ENCODE peak calls at places on chromosomes 7 and 10, in seven cellular contexts. A is NT2/D1, I is HCT116, O is SK-N-SH, Z is K562, S is HepG2, T is H1. F is an unnamed sample.

GRCh38 chr10:122273966-122274545 is 3.0 kb downstream of the BTBD16 start:
- DNase-seq in A (no peak), I (no peak), O (no peak), Z (no peak), S (no peak), T (no peak), F (no peak)

GRCh38 chr10:67837519-67838314 is at the start of gene DNAJC12:
- DNase-seq in A (no peak), I (peak; percentile 37), O (peak; percentile 75), Z (peak; percentile 79), S (peak; percentile 74), T (no peak), F (no peak)

GRCh38 chr7:152435384-152436278 is at the start of gene KMT2C:
- DNase-seq in A (no peak), I (no peak), O (peak; percentile 92), Z (peak; percentile 90), S (no peak), T (peak; percentile 65), F (no peak)

GRCh38 chr7:15764010-15764409 is 77.5 kb upstream of the MEOX2 start:
- DNase-seq in A (no peak), I (no peak), O (no peak), Z (no peak), S (no peak), T (no peak), F (no peak)

GRCh38 chr7:47725031-47725780 is 143.3 kb upstream of the TNS3 start:
- DNase-seq in A (no peak), I (no peak), O (no peak), Z (no peak), S (peak; percentile 47), T (no peak), F (no peak)

GRCh38 chr10:70780370-70780760 is 4.8 kb downstream of the TBATA start:
- DNase-seq in A (no peak), I (no peak), O (peak; percentile 8), Z (no peak), S (no peak), T (no peak), F (no peak)

GRCh38 chr7:27046854-27047549 is 48.8 kb downstream of the HOXA1 start:
- DNase-seq in A (no peak), I (peak; percentile 57), O (no peak), Z (no peak), S (no peak), T (no peak), F (no peak)

GRCh38 chr7:69934475-69934903 is 336.2 kb downstream of the AUTS2 start:
- DNase-seq in A (no peak), I (no peak), O (peak; percentile 64), Z (no peak), S (no peak), T (no peak), F (no peak)

GRCh38 chr10:89518876-89519842 is 16.2 kb downstream of the SLC16A12 start:
- DNase-seq in A (no peak), I (no peak), O (peak; percentile 73), Z (no peak), S (no peak), T (no peak), F (no peak)

GRCh38 chr10:11322698-11323097 is 288.8 kb downstream of the USP6NL start:
- DNase-seq in A (no peak), I (no peak), O (no peak), Z (no peak), S (no peak), T (peak; percentile 22), F (no peak)
- TF ChIP-seq YY1 in A (no peak), I (no peak), O (no peak), Z (no peak), S (no peak), T (no peak), F (no peak)

DNA sequence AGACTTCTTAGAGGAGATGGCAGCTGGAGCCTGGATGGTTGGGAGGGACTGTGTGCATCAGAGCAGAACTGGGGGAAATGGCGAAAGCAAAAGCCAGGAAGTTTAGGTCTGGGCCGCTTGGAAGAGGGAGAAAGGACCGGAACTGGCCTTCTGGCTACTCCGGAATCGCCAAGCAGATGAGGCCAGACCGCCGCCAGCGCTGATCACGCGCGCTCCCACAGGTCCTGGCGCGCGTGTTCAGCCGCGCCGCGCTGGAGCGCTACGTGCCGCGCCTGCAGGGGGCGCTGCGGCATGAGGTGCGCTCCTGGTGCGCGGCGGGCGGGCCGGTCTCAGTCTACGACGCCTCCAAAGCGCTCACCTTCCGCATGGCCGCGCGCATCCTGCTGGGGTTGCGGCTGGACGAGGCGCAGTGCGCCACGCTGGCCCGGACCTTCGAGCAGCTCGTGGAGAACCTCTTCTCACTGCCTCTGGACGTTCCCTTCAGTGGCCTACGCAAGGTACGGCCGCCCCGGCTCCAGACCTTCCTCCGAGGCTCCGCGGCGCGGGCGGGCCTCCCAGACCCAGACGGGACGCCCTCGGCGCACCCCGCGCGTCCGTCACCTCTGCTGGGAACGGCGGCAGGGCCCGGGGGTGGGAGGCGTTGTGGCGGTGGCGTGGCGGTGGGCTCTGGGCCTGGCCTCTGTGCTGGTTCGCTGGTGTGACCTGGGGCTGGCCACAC is 2.1 kb downstream of the CYP26C1 start:
- DNase-seq in A (no peak), I (no peak), O (peak; percentile 30), Z (no peak), S (no peak), T (peak; percentile 82), F (no peak)
- H3K4me3 ChIP-seq in A (peak overlapping the region; percentile 43), I (no peak overlapping the region), O (no peak overlapping the region), Z (no peak overlapping the region), S (no peak overlapping the region), T (peak overlapping the region; percentile 51), F (no peak overlapping the region)

GRCh38 chr7:22642454-22642853 is 84.5 kb upstream of the IL6 start:
- DNase-seq in A (no peak), I (no peak), O (no peak), Z (no peak), S (no peak), T (no peak), F (no peak)

GRCh38 chr7:22633954-22634474 is 93.0 kb upstream of the IL6 start:
- DNase-seq in A (no peak), I (no peak), O (no peak), Z (no peak), S (no peak), T (no peak), F (no peak)

GRCh38 chr7:22635349-22635748 is 91.7 kb upstream of the IL6 start:
- DNase-seq in A (no peak), I (no peak), O (no peak), Z (no peak), S (no peak), T (no peak), F (no peak)

GRCh38 chr7:22640269-22640668 is 86.7 kb upstream of the IL6 start:
- DNase-seq in A (no peak), I (no peak), O (no peak), Z (no peak), S (no peak), T (no peak), F (peak; percentile 60)

DNA sequence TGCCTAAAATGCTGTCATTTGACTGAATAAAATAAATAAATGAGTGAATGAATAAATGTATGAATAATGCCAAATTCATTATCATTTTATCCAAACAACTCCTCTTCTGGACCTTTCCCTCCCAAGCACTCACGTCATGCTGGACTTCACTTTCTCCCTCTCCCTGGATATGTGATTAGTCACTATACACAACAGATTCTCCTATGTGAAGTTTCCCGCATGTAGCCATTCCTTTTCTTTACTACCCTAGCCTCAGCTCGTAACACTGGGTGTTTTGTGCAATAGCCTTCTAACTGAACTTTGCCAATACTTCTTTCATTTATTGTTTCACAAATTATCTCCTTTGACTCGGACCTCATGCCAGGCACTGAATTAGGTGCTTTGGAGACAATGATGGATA is 87.6 kb upstream of the IL6 start:
- DNase-seq in A (no peak), I (no peak), O (no peak), Z (no peak), S (no peak), T (no peak), F (no peak)
- TF ChIP-seq YY1 in A (no peak), I (no peak), O (no peak), Z (no peak), S (no peak), T (no peak), F (no peak)

GRCh38 chr10:50431118-50431517 is 179.8 kb upstream of the ASAH2 start:
- DNase-seq in A (no peak), I (no peak), O (no peak), Z (no peak), S (no peak), T (no peak), F (no peak)
- H3K4me3 ChIP-seq in A (no peak overlapping the region), I (no peak overlapping the region), O (no peak overlapping the region), Z (no peak overlapping the region), S (no peak overlapping the region), T (no peak overlapping the region), F (peak overlapping the region; percentile 45)

GRCh38 chr7:100489824-100490223 is 6.1 kb downstream of the NYAP1 start:
- DNase-seq in A (peak; percentile 99), I (no peak), O (peak; percentile 100), Z (peak; percentile 99), S (peak; percentile 89), T (peak; percentile 81), F (no peak)
- TF ChIP-seq YY1 in A (no peak), I (no peak), O (no peak), Z (no peak), S (no peak), T (no peak), F (no peak)

GRCh38 chr7:119969763-119970162 is 303.2 kb upstream of the KCND2 start:
- DNase-seq in A (no peak), I (no peak), O (no peak), Z (no peak), S (no peak), T (no peak), F (no peak)
- H3K4me3 ChIP-seq in A (no peak overlapping the region), I (no peak overlapping the region), O (no peak overlapping the region), Z (no peak overlapping the region), S (no peak overlapping the region), T (no peak overlapping the region), F (no peak overlapping the region)

GRCh38 chr10:20970044-20970443 is 72.9 kb upstream of the NEBL start:
- DNase-seq in A (no peak), I (no peak), O (no peak), Z (no peak), S (no peak), T (no peak), F (no peak)
- TF ChIP-seq YY1 in A (no peak), I (no peak), O (no peak), Z (no peak), S (no peak), T (no peak), F (no peak)

F was measured in GM12878.